ENCODE peak calls at places on chromosomes 13 and 19, in seven cellular contexts. Y is breast epithelium, T is stomach, A is SK-N-MC, M is transverse colon, N is GM23338, F is GM12891. U is an unnamed sample.

GRCh38 chr13:77492982-77493381 is 42.5 kb upstream of the SCEL start:
- DNase-seq in Y (no peak), T (no peak), A (no peak), M (no peak), N (no peak), F (no peak), U (no peak)

GRCh38 chr19:8552810-8553209 is 24.4 kb downstream of the MYO1F start:
- DNase-seq in Y (no peak), T (no peak), A (peak; percentile 56), M (no peak), N (peak; percentile 89), F (no peak), U (no peak)

GRCh38 chr19:6233051-6233826 is 46.5 kb downstream of the MLLT1 start:
- DNase-seq in Y (peak; percentile 69), T (peak; percentile 83), A (no peak), M (no peak), N (no peak), F (peak; percentile 13), U (no peak)

GRCh38 chr19:35061583-35062373 is 20.3 kb downstream of the HPN start:
- DNase-seq in Y (no peak), T (no peak), A (no peak), M (no peak), N (no peak), F (no peak), U (no peak)

GRCh38 chr13:102870677-102871415 is 25.0 kb downstream of the ERCC5 start:
- DNase-seq in Y (no peak), T (peak; percentile 56), A (peak; percentile 16), M (peak; percentile 48), N (peak; percentile 83), F (peak; percentile 39), U (no peak)

GRCh38 chr19:44548736-44549135 is 19.3 kb upstream of the CEACAM20 start:
- DNase-seq in Y (no peak), T (no peak), A (no peak), M (no peak), N (no peak), F (no peak), U (no peak)

GRCh38 chr19:927044-927706 is 1.3 kb downstream of the ARID3A start:
- DNase-seq in Y (peak; percentile 58), T (peak; percentile 55), A (no peak), M (peak; percentile 62), N (peak; percentile 73), F (no peak), U (no peak)

GRCh38 chr19:17420267-17420924 is 549 bp downstream of the MVB12A start:
- DNase-seq in Y (no peak), T (peak; percentile 35), A (no peak), M (peak; percentile 51), N (peak; percentile 68), F (no peak), U (no peak)

GRCh38 chr19:33359581-33359980 is 13.9 kb upstream of the CEBPG start:
- DNase-seq in Y (no peak), T (no peak), A (no peak), M (no peak), N (no peak), F (no peak), U (no peak)

GRCh38 chr19:33365676-33366075 is 7.8 kb upstream of the CEBPG start:
- DNase-seq in Y (no peak), T (no peak), A (no peak), M (peak; percentile 57), N (no peak), F (no peak), U (no peak)

GRCh38 chr19:33366127-33366526 is 7.4 kb upstream of the CEBPG start:
- DNase-seq in Y (no peak), T (no peak), A (no peak), M (peak; percentile 52), N (no peak), F (no peak), U (no peak)

GRCh38 chr19:33366917-33367316 is 6.6 kb upstream of the CEBPG start:
- DNase-seq in Y (no peak), T (no peak), A (no peak), M (no peak), N (no peak), F (no peak), U (no peak)

DNA sequence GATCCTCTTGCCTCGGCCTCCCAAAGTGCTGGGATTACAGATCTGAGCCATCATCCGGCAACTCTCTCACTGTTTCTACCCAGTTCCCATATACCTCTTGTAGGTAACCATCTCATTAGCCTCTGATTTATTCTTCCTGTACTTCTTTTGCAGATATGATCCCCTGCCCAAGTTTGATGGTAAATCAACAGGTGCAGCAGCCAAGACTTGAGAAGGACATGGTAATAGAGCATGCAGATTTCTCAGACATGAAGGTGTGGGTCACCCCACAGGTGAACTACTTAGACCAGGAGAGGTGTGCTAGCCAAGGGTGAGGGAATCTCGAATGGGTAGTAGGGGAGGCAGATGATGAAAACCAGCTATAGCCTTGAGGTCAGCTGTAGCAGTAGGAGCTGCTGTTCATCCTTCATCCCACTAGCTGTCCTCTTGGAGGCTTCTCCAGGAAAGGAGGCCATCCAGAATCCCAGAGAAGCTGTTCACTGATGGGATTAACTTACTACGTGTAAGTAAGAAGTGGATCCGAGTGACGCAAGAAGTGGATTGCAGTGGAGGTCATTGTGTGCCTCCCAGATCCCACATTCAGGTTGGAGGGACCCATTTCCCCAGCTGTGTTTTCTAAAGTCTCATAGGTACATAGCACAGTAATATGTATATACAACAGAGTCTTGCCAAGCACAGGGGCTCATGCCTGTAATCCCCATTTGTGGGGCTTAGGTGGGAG is 10.8 kb upstream of the CEBPG start:
- DNase-seq in Y (no peak), T (no peak), A (no peak), M (no peak), N (no peak), F (no peak), U (no peak)
- TF ChIP-seq POLR2AphosphoS5 in Y (no peak), T (no peak), A (no peak), M (no peak), N (no peak), F (no peak), U (no peak)

GRCh38 chr19:30455881-30456280 is 83.7 kb downstream of the ZNF536 start:
- DNase-seq in Y (no peak), T (no peak), A (no peak), M (no peak), N (no peak), F (no peak), U (no peak)

GRCh38 chr19:30450101-30450500 is 77.9 kb downstream of the ZNF536 start:
- DNase-seq in Y (no peak), T (no peak), A (no peak), M (peak; percentile 17), N (peak; percentile 77), F (no peak), U (no peak)

GRCh38 chr19:30457484-30457883 is 85.3 kb downstream of the ZNF536 start:
- DNase-seq in Y (no peak), T (no peak), A (no peak), M (no peak), N (no peak), F (no peak), U (no peak)

GRCh38 chr19:30450945-30451344 is 78.8 kb downstream of the ZNF536 start:
- DNase-seq in Y (no peak), T (no peak), A (no peak), M (no peak), N (no peak), F (no peak), U (no peak)

DNA sequence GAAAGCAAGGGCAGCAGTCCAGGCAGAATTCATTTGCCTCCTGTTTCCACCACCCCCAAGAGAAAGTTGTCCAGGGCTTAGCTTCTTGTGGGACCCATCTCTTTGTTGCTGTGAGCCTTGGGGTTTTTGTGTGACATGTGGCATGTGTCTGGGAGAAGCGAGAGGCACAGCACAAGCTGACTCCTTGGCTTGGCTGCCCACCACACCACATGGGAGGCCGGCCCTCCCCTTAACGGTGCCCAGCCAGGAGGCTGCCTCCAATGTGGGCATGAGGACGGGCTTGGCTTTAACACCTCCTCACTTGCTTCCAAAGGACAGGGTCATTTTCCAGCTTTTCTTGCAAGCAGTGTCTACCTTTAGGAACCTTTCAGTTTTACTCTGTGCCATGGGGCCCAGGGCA is 81.6 kb downstream of the ZNF536 start:
- DNase-seq in Y (no peak), T (no peak), A (no peak), M (no peak), N (no peak), F (no peak), U (no peak)
- TF ChIP-seq POLR2AphosphoS5 in Y (no peak), T (no peak), A (no peak), M (no peak), N (no peak), F (no peak), U (no peak)

GRCh38 chr13:79660361-79660760 is 179.4 kb downstream of the NDFIP2 start:
- DNase-seq in Y (no peak), T (no peak), A (no peak), M (no peak), N (no peak), F (no peak), U (no peak)

GRCh38 chr13:79658333-79658975 is 177.5 kb downstream of the NDFIP2 start:
- DNase-seq in Y (no peak), T (no peak), A (no peak), M (no peak), N (no peak), F (no peak), U (no peak)

GRCh38 chr13:79662882-79663281 is 181.9 kb downstream of the NDFIP2 start:
- DNase-seq in Y (no peak), T (no peak), A (no peak), M (peak; percentile 10), N (peak; percentile 11), F (no peak), U (no peak)

GRCh38 chr13:79655509-79655908 is 174.6 kb downstream of the NDFIP2 start:
- DNase-seq in Y (no peak), T (no peak), A (no peak), M (no peak), N (no peak), F (no peak), U (no peak)

DNA sequence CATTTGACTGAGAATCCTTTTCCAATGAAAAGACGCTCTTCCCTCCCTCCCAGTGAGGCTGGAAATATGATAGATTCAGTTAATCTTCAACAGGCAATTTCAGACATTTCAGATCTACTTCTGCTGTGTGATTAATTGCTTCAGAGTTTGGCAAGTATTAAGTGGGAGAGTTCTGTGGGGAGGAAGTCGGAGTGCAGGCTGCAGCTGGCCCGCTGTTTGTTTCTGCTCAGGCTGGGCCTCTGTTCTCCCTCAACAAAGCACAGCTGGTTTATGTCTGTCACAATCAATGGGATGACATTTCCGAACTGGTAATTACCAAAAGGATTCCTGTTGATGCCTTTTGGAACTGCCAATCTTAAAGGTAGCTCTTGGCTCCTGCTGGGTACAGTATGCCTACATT is 178.2 kb downstream of the NDFIP2 start:
- DNase-seq in Y (no peak), T (no peak), A (no peak), M (no peak), N (peak; percentile 10), F (no peak), U (no peak)
- TF ChIP-seq POLR2AphosphoS5 in Y (no peak), T (no peak), A (no peak), M (no peak), N (no peak), F (no peak), U (peak; percentile 22)

DNA sequence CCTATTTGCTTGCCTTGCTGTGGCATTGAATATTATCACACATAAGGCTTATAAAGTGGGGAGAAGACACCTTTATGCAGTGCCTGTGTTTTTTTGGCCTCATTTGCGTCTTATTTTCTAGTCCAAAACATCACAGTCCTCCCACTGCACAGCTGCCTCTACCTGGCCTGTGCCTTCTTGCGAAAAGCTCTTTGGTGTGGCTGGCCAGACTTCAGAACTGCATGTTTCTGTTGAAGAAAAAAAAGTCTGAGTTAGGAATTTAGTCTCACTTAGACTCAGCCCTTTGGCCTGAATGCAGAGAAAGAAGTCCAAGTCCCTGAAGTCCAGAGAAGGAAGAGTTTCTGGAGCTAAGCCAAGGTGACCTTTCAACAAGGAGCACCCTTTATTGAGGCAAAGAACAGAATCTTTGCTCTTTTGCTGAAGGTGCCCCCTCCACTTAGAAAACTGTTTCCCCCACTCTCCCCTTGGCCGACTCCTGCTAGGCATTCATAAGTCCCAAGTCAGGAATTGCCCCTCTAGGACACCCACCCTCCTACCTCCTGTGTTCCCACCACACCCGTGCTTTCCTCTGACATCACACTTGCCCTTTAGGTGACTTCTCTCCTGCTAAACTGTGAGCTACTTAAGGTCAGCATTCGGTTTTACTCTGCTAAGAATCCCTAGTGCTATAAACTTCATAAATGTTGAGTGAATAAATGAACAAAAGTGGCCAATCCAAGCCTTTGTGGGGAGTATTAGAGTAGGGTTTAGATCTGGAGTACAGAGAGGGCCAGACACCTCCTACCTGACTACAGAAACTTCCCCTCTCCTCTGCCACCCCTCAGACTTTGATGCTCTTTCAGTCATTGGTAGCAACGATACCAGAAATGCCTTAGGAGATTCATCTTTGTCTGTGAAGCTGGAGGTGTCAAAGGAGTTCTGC is 226.8 kb downstream of the LACC1 start:
- DNase-seq in Y (no peak), T (no peak), A (no peak), M (no peak), N (no peak), F (no peak), U (no peak)
- TF ChIP-seq POLR2AphosphoS5 in Y (no peak), T (no peak), A (no peak), M (no peak), N (no peak), F (no peak), U (no peak)